ENCODE peak calls at places on chromosomes 2 and 18, in eight cellular contexts. Z, Y, L, R, J, G, I and E are unnamed samples.

GRCh38 chr2:167103028-167103756 is 214.9 kb downstream of the XIRP2 start:
- DNase-seq in Z (no peak), Y (no peak), L (no peak), R (no peak), J (no peak), G (no peak), I (no peak), E (no peak)

GRCh38 chr2:161207941-161208340 is 47.7 kb downstream of the TANK start:
- DNase-seq in Z (no peak), Y (peak), L (no peak), R (no peak), J (no peak), G (no peak), I (no peak), E (no peak)

GRCh38 chr2:84894758-84895520 is 10.5 kb upstream of the TMSB10 start:
- DNase-seq in Z (no peak), Y (peak), L (no peak), R (peak), J (no peak), G (no peak), I (no peak), E (no peak)

GRCh38 chr2:128292599-128293425 is 25.9 kb downstream of the HS6ST1 start:
- DNase-seq in Z (no peak), Y (no peak), L (no peak), R (no peak), J (no peak), G (no peak), I (no peak), E (no peak)

GRCh38 chr2:69798909-69799526 is 30.4 kb upstream of the GMCL1 start:
- DNase-seq in Z (peak), Y (peak), L (no peak), R (no peak), J (no peak), G (no peak), I (no peak), E (no peak)

GRCh38 chr2:119062652-119063051 is 95.9 kb downstream of the C1QL2 start:
- DNase-seq in Z (no peak), Y (no peak), L (no peak), R (no peak), J (no peak), G (no peak), I (no peak), E (no peak)

GRCh38 chr2:10977003-10977402 is 65.3 kb downstream of the KCNF1 start:
- DNase-seq in Z (peak), Y (peak), L (no peak), R (no peak), J (no peak), G (no peak), I (no peak), E (no peak)

GRCh38 chr2:26485725-26486418 is 7.9 kb upstream of the OTOF start:
- DNase-seq in Z (no peak), Y (no peak), L (no peak), R (no peak), J (no peak), G (no peak), I (no peak), E (no peak)

GRCh38 chr18:62085766-62086165 is 101.1 kb downstream of the PIGN start:
- DNase-seq in Z (no peak), Y (peak), L (no peak), R (no peak), J (no peak), G (no peak), I (no peak), E (no peak)

GRCh38 chr2:72138011-72138881 is 9.4 kb downstream of the CYP26B1 start:
- DNase-seq in Z (no peak), Y (no peak), L (no peak), R (no peak), J (no peak), G (no peak), I (no peak), E (peak)

GRCh38 chr2:109156052-109156451 is 27.0 kb downstream of the SH3RF3 start:
- DNase-seq in Z (no peak), Y (no peak), L (no peak), R (no peak), J (no peak), G (no peak), I (no peak), E (no peak)

GRCh38 chr2:98912221-98912851 is 23.7 kb downstream of the CRACDL start:
- DNase-seq in Z (peak), Y (peak), L (no peak), R (no peak), J (peak), G (no peak), I (no peak), E (no peak)

GRCh38 chr2:22893773-22894517 is 491.0 kb upstream of the KLHL29 start:
- DNase-seq in Z (no peak), Y (no peak), L (no peak), R (no peak), J (no peak), G (no peak), I (no peak), E (no peak)

GRCh38 chr2:215796160-215796559 is 217.2 kb downstream of the MREG start:
- DNase-seq in Z (peak), Y (peak), L (no peak), R (no peak), J (peak), G (no peak), I (no peak), E (no peak)

GRCh38 chr18:48292787-48293409 is 116.3 kb downstream of the ZBTB7C start:
- DNase-seq in Z (no peak), Y (no peak), L (no peak), R (no peak), J (no peak), G (no peak), I (no peak), E (no peak)

GRCh38 chr2:163670929-163671328 is 64.9 kb downstream of the FIGN start:
- DNase-seq in Z (no peak), Y (no peak), L (no peak), R (no peak), J (no peak), G (no peak), I (no peak), E (no peak)

GRCh38 chr2:233009661-233010060 is 3.4 kb downstream of the NGEF start:
- DNase-seq in Z (no peak), Y (no peak), L (no peak), R (no peak), J (no peak), G (no peak), I (no peak), E (no peak)

GRCh38 chr2:186582698-186583097 is 7.2 kb upstream of the ITGAV start:
- DNase-seq in Z (no peak), Y (no peak), L (no peak), R (no peak), J (no peak), G (no peak), I (no peak), E (no peak)

GRCh38 chr2:43288417-43289305 is 62.3 kb upstream of the ZFP36L2 start:
- DNase-seq in Z (no peak), Y (peak), L (no peak), R (no peak), J (no peak), G (no peak), I (no peak), E (no peak)

GRCh38 chr2:168948621-168949212 is 47.6 kb downstream of the G6PC2 start:
- DNase-seq in Z (no peak), Y (peak), L (no peak), R (no peak), J (no peak), G (no peak), I (no peak), E (no peak)

GRCh38 chr2:32863803-32864202 is 83.0 kb upstream of the LTBP1 start:
- DNase-seq in Z (no peak), Y (peak), L (no peak), R (no peak), J (no peak), G (no peak), I (no peak), E (no peak)

GRCh38 chr2:220779918-220780317 is 792.2 kb downstream of the EPHA4 start:
- DNase-seq in Z (peak), Y (peak), L (no peak), R (no peak), J (no peak), G (no peak), I (no peak), E (no peak)

GRCh38 chr2:28209312-28209711 is 183.3 kb upstream of the FOSL2 start:
- DNase-seq in Z (peak), Y (peak), L (no peak), R (no peak), J (no peak), G (no peak), I (no peak), E (no peak)

GRCh38 chr2:191441761-191442160 is 196.6 kb downstream of the MYO1B start:
- DNase-seq in Z (no peak), Y (peak), L (no peak), R (no peak), J (no peak), G (no peak), I (no peak), E (no peak)

GRCh38 chr2:190504912-190505311 is 29.6 kb downstream of the NEMP2 start:
- DNase-seq in Z (no peak), Y (no peak), L (no peak), R (no peak), J (no peak), G (no peak), I (no peak), E (no peak)

GRCh38 chr2:15814946-15815345 is 125.4 kb upstream of the MYCN start:
- DNase-seq in Z (no peak), Y (no peak), L (no peak), R (no peak), J (no peak), G (no peak), I (no peak), E (no peak)

GRCh38 chr2:26455801-26456700 is 21.9 kb downstream of the OTOF start:
- DNase-seq in Z (no peak), Y (no peak), L (peak), R (no peak), J (no peak), G (no peak), I (no peak), E (no peak)

GRCh38 chr2:1552611-1553010 is 139.3 kb downstream of the TPO start:
- DNase-seq in Z (no peak), Y (no peak), L (no peak), R (no peak), J (no peak), G (no peak), I (no peak), E (no peak)

GRCh38 chr2:101673920-101674319 is 23.6 kb upstream of the MAP4K4 start:
- DNase-seq in Z (no peak), Y (no peak), L (no peak), R (no peak), J (no peak), G (no peak), I (no peak), E (no peak)

GRCh38 chr2:231512222-231512621 is 18.0 kb downstream of the NMUR1 start:
- DNase-seq in Z (peak), Y (no peak), L (no peak), R (no peak), J (peak), G (no peak), I (no peak), E (no peak)

GRCh38 chr2:30252723-30253688 is 21.7 kb downstream of the LBH start:
- DNase-seq in Z (peak), Y (peak), L (no peak), R (peak), J (peak), G (peak), I (no peak), E (peak)

GRCh38 chr2:215461836-215462532 is 26.1 kb upstream of the FN1 start:
- DNase-seq in Z (peak), Y (peak), L (no peak), R (no peak), J (no peak), G (no peak), I (no peak), E (no peak)